ENCODE peak calls at places on chromosomes 5 and 9, in six cellular contexts. Y is MM.1S, P is tibial artery, K is fibroblast of pulmonary artery, U is AG04450, M is OCI-LY7. O is an unnamed sample.

GRCh38 chr5:53569486-53569885 is 9.0 kb downstream of the NDUFS4 start:
- DNase-seq in M (no peak), U (no peak), K (no peak), P (no peak), Y (no peak), O (no peak)

GRCh38 chr5:33558489-33558888 is 117.7 kb downstream of the TARS1 start:
- DNase-seq in Y (no peak), K (no peak), P (no peak), U (no peak), M (no peak), O (peak)

GRCh38 chr9:131758972-131759647 is 19.2 kb upstream of the RAPGEF1 start:
- DNase-seq in U (no peak), P (no peak), M (no peak), K (no peak), Y (no peak), O (peak)

GRCh38 chr5:131379723-131380122 is 115.9 kb downstream of the CDC42SE2 start:
- DNase-seq in Y (peak), P (no peak), K (peak), U (no peak), M (peak), O (no peak)

GRCh38 chr5:119681734-119682133 is 52.4 kb downstream of the FAM170A start:
- DNase-seq in P (no peak), U (no peak), K (no peak), Y (no peak), M (no peak), O (no peak)

GRCh38 chr9:25964239-25964638 is 286.0 kb upstream of the TUSC1 start:
- DNase-seq in P (no peak), U (peak), M (peak), K (peak), Y (peak), O (peak)

GRCh38 chr9:133257398-133258053 is 17.5 kb downstream of the ABO start:
- DNase-seq in U (no peak), K (no peak), Y (no peak), P (no peak), M (no peak), O (no peak)

GRCh38 chr9:114811301-114811700 is 5.5 kb upstream of the TNFSF15 start:
- DNase-seq in M (no peak), P (no peak), U (no peak), Y (no peak), K (peak), O (no peak)

GRCh38 chr5:310941-311434 is 10.5 kb upstream of the AHRR start:
- DNase-seq in U (no peak), M (no peak), K (peak), Y (no peak), P (no peak), O (no peak)

GRCh38 chr9:20972684-20973083 is 58.8 kb downstream of the HACD4 start:
- DNase-seq in P (no peak), U (no peak), Y (no peak), M (no peak), K (no peak), O (no peak)

GRCh38 chr9:99326112-99326916 is 104.2 kb downstream of the SEC61B start:
- DNase-seq in P (no peak), U (no peak), Y (no peak), M (no peak), K (no peak), O (no peak)
- TF ChIP-seq CTCF in P (no peak), U (no peak), Y (no peak), M (peak), K (no peak), O (no peak)

GRCh38 chr9:129609486-129610192 is 11.3 kb downstream of the C9orf50 start:
- DNase-seq in Y (peak), U (no peak), P (peak), K (peak), M (peak), O (no peak)
- H3K4me3 ChIP-seq in Y (no peak), U (peak), P (peak), K (no peak), M (no peak), O (peak)

GRCh38 chr5:72412283-72413055 is 92.3 kb downstream of the PTCD2 start:
- DNase-seq in K (peak), Y (no peak), M (no peak), U (no peak), P (no peak), O (no peak)
- TF ChIP-seq CTCF in K (peak), Y (no peak), M (no peak), U (peak), P (no peak), O (peak)

DNA sequence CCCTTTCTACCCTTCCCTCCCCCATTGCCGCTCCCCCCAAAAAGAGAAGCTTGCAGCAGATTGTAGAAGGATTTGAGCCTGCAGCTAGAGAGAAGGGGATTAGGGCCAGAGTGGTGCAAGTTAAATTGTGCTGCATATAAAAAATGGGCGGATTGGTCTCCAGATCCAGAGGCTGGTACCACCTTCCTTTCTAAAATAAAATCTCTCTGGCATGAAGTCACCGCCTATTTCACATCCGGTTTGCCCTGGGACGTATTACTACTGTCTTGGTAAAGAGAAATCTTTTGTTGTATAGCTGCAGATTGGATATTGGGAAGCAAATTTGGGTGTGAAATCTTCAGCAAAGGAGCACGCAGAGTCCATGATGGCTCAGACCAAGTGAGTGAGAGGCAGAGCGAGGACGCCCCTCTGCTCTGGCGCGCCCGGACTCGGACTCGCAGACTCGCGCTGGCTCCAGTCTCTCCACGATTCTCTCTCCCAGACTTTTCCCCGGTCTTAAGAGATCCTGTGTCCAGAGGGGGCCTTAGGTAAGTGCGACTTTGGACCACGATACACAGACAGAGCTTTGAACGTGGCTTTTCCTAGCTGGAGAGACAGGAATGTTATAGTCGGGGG is at the start of gene GABRA1:
- DNase-seq in K (no peak), U (no peak), P (no peak), M (no peak), Y (no peak), O (no peak)
- H3K4me3 ChIP-seq in K (no peak), U (no peak), P (no peak), M (no peak), Y (no peak), O (no peak)

GRCh38 chr9:129665814-129666511 is 516 bp downstream of the PRRX2 start:
- DNase-seq in Y (no peak), K (no peak), M (no peak), P (no peak), U (no peak), O (no peak)

GRCh38 chr9:129669141-129669718 is 3.8 kb downstream of the PRRX2 start:
- DNase-seq in U (peak), P (peak), Y (no peak), M (no peak), K (no peak), O (peak)

GRCh38 chr9:129667378-129667777 is 1.9 kb downstream of the PRRX2 start:
- DNase-seq in K (no peak), U (no peak), P (no peak), Y (no peak), M (no peak), O (no peak)

GRCh38 chr9:129666575-129666974 is 1.1 kb downstream of the PRRX2 start:
- DNase-seq in U (no peak), Y (no peak), K (no peak), M (no peak), P (no peak), O (no peak)

DNA sequence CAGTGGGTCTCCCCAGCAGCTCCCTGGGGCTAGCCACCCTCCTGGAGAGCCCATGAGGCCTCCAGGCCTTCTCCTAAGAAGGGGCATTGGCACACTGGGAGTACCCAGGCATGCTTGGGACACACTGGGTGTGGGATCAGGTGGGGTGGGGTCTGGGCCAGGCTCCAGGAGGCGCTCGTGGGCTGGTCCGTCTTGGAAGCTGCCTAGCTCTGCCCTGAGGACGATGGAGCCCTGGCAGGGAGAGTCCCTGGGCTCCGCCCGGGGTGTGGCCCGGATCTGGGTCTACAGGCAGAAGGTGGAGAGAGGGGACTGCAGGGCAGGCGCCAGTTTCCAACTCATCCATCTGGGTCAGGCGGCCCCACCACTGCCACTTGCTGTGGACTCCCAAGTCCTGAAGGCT is 2.4 kb downstream of the PRRX2 start:
- DNase-seq in Y (no peak), M (no peak), K (no peak), U (no peak), P (peak), O (peak)
- TF ChIP-seq CTCF in Y (no peak), M (no peak), K (no peak), U (no peak), P (no peak), O (no peak)

O was measured in foreskin fibroblast.